ENCODE peak calls at places on chromosomes 6 and 20, in five cellular contexts. One of them, this sample, is unnamed.
A peak's percentile ranks its signal among the peaks of the same experiment; 100 is the strongest.

GRCh38 chr6:138086573-138087196 is 20.5 kb downstream of the PERP start:
- DNase-seq in HT-29: peak; percentile 76
- DNase-seq in stomach: no peak
- DNase-seq in kidney epithelial cell: peak; percentile 38
- DNase-seq in NT2/D1: peak; percentile 77
- DNase-seq in this sample: no peak

GRCh38 chr20:43665466-43666176 is 1.3 kb upstream of the MYBL2 start:
- DNase-seq in HT-29: no peak
- DNase-seq in stomach: no peak
- DNase-seq in kidney epithelial cell: no peak
- DNase-seq in NT2/D1: peak; percentile 27
- DNase-seq in this sample: no peak

GRCh38 chr6:25193865-25194679 is 85.1 kb upstream of the CARMIL1 start:
- DNase-seq in HT-29: no peak
- DNase-seq in stomach: no peak
- DNase-seq in kidney epithelial cell: no peak
- DNase-seq in NT2/D1: no peak
- DNase-seq in this sample: no peak

GRCh38 chr20:48831702-48832422 is 4.1 kb upstream of the PREX1 start:
- DNase-seq in HT-29: no peak
- DNase-seq in stomach: peak; percentile 68
- DNase-seq in kidney epithelial cell: no peak
- DNase-seq in NT2/D1: no peak
- DNase-seq in this sample: no peak

GRCh38 chr6:128554302-128554701 is 33.9 kb upstream of the PTPRK start:
- DNase-seq in HT-29: peak; percentile 24
- DNase-seq in stomach: no peak
- DNase-seq in kidney epithelial cell: no peak
- DNase-seq in NT2/D1: no peak
- DNase-seq in this sample: no peak

GRCh38 chr6:49919261-49919660 is 44.7 kb downstream of the DEFB114 start:
- DNase-seq in HT-29: no peak
- DNase-seq in stomach: no peak
- DNase-seq in kidney epithelial cell: no peak
- DNase-seq in NT2/D1: no peak
- DNase-seq in this sample: no peak

GRCh38 chr20:44284032-44284431 is 27.0 kb downstream of the FITM2 start:
- DNase-seq in HT-29: no peak
- DNase-seq in stomach: no peak
- DNase-seq in kidney epithelial cell: no peak
- DNase-seq in NT2/D1: no peak
- DNase-seq in this sample: no peak

GRCh38 chr6:82955841-82956240 is 109.8 kb downstream of the UBE3D start:
- DNase-seq in HT-29: no peak
- DNase-seq in stomach: no peak
- DNase-seq in kidney epithelial cell: no peak
- DNase-seq in NT2/D1: no peak
- DNase-seq in this sample: no peak

GRCh38 chr20:62066339-62066982 is 780 bp upstream of the TAF4 start:
- DNase-seq in HT-29: peak; percentile 78
- DNase-seq in stomach: peak; percentile 57
- DNase-seq in kidney epithelial cell: peak; percentile 21
- DNase-seq in NT2/D1: no peak
- DNase-seq in this sample: no peak

GRCh38 chr6:134546962-134547645 is 229.2 kb upstream of the SGK1 start:
- DNase-seq in HT-29: no peak
- DNase-seq in stomach: no peak
- DNase-seq in kidney epithelial cell: no peak
- DNase-seq in NT2/D1: no peak
- DNase-seq in this sample: no peak

GRCh38 chr6:158031191-158031444 is 49.5 kb downstream of the SYNJ2 start:
- DNase-seq in HT-29: no peak
- DNase-seq in stomach: no peak
- DNase-seq in kidney epithelial cell: no peak
- DNase-seq in NT2/D1: no peak
- DNase-seq in this sample: no peak

GRCh38 chr6:100845676-100846075 is 35.5 kb downstream of the ASCC3 start:
- DNase-seq in HT-29: no peak
- DNase-seq in stomach: no peak
- DNase-seq in kidney epithelial cell: no peak
- DNase-seq in NT2/D1: no peak
- DNase-seq in this sample: no peak

GRCh38 chr20:23141450-23142161 is 55.5 kb upstream of the CD93 start:
- DNase-seq in HT-29: no peak
- DNase-seq in stomach: no peak
- DNase-seq in kidney epithelial cell: no peak
- DNase-seq in NT2/D1: no peak
- DNase-seq in this sample: no peak

GRCh38 chr20:51371720-51372119 is 170.8 kb downstream of the NFATC2 start:
- DNase-seq in HT-29: no peak
- DNase-seq in stomach: no peak
- DNase-seq in kidney epithelial cell: no peak
- DNase-seq in NT2/D1: no peak
- DNase-seq in this sample: no peak

GRCh38 chr6:148617522-148617921 is 129.3 kb upstream of the UST start:
- DNase-seq in HT-29: no peak
- DNase-seq in stomach: no peak
- DNase-seq in kidney epithelial cell: no peak
- DNase-seq in NT2/D1: no peak
- DNase-seq in this sample: no peak

GRCh38 chr20:21509597-21510331 is 4.1 kb downstream of the NKX2-2 start:
- DNase-seq in HT-29: no peak
- DNase-seq in stomach: no peak
- DNase-seq in kidney epithelial cell: no peak
- DNase-seq in NT2/D1: no peak
- DNase-seq in this sample: no peak

GRCh38 chr6:25232478-25232877 is 46.7 kb upstream of the CARMIL1 start:
- DNase-seq in HT-29: no peak
- DNase-seq in stomach: no peak
- DNase-seq in kidney epithelial cell: no peak
- DNase-seq in NT2/D1: no peak
- DNase-seq in this sample: no peak

GRCh38 chr20:62294516-62294915 is 8.3 kb upstream of the ADRM1 start:
- DNase-seq in HT-29: no peak
- DNase-seq in stomach: no peak
- DNase-seq in kidney epithelial cell: no peak
- DNase-seq in NT2/D1: no peak
- DNase-seq in this sample: no peak

GRCh38 chr20:23585449-23585807 is 17.1 kb upstream of the CST9L start:
- DNase-seq in HT-29: no peak
- DNase-seq in stomach: no peak
- DNase-seq in kidney epithelial cell: no peak
- DNase-seq in NT2/D1: no peak
- DNase-seq in this sample: no peak

GRCh38 chr6:14584450-14584849 is 466.9 kb downstream of the CD83 start:
- DNase-seq in HT-29: no peak
- DNase-seq in stomach: peak; percentile 29
- DNase-seq in kidney epithelial cell: no peak
- DNase-seq in NT2/D1: no peak
- DNase-seq in this sample: no peak

GRCh38 chr6:136782021-136782770 is 10.1 kb downstream of the MAP3K5 start:
- DNase-seq in HT-29: peak; percentile 35
- DNase-seq in stomach: no peak
- DNase-seq in kidney epithelial cell: no peak
- DNase-seq in NT2/D1: no peak
- DNase-seq in this sample: no peak

This sample was measured in iPS DF 6.9.